ENCODE peak calls at places on chromosomes 4 and X, in six cellular contexts. One of them, this sample, is unnamed.
A peak's percentile ranks its signal among the peaks of the same experiment; 100 is the strongest.

GRCh38 chr4:163701915-163702314 is 207.4 kb downstream of the TMA16 start:
- DNase-seq in stimulated activated CD4-positive, alpha-beta T cell treated with anti-CD3 and anti-CD28 coated beads, Interleukin-4, amount 100 ng/mL, for 48 hours: no peak
- DNase-seq in AG08396: peak; percentile 7
- DNase-seq in activated T-helper 2 cell treated with anti-CD3 and anti-CD28 coated beads, Interferon-gamma antibody, Interleukin-2, Interleukin-4, amounts not matched to agents 10 μg/mL and 5 μg/mL and 100 μg/mL, durations not matched to agents 14 hours and 24 hours and 36 hours: no peak
- DNase-seq in glutamatergic neuron: no peak
- DNase-seq in T-helper 2 cell: no peak
- DNase-seq in this sample: no peak

GRCh38 chrX:107118322-107119147 is at the start of gene RBM41:
- DNase-seq in stimulated activated CD4-positive, alpha-beta T cell treated with anti-CD3 and anti-CD28 coated beads, Interleukin-4, amount 100 ng/mL, for 48 hours: peak; percentile 52
- DNase-seq in AG08396: peak; percentile 51
- DNase-seq in activated T-helper 2 cell treated with anti-CD3 and anti-CD28 coated beads, Interferon-gamma antibody, Interleukin-2, Interleukin-4, amounts not matched to agents 10 μg/mL and 5 μg/mL and 100 μg/mL, durations not matched to agents 14 hours and 24 hours and 36 hours: peak; percentile 68
- DNase-seq in glutamatergic neuron: peak; percentile 66
- DNase-seq in T-helper 2 cell: peak; percentile 49
- DNase-seq in this sample: peak; percentile 50

GRCh38 chr4:88600129-88600849 is 8.0 kb downstream of the HERC3 start:
- DNase-seq in stimulated activated CD4-positive, alpha-beta T cell treated with anti-CD3 and anti-CD28 coated beads, Interleukin-4, amount 100 ng/mL, for 48 hours: no peak
- DNase-seq in AG08396: no peak
- DNase-seq in activated T-helper 2 cell treated with anti-CD3 and anti-CD28 coated beads, Interferon-gamma antibody, Interleukin-2, Interleukin-4, amounts not matched to agents 10 μg/mL and 5 μg/mL and 100 μg/mL, durations not matched to agents 14 hours and 24 hours and 36 hours: no peak
- DNase-seq in glutamatergic neuron: no peak
- DNase-seq in T-helper 2 cell: no peak
- DNase-seq in this sample: no peak

GRCh38 chr4:78928835-78929234 is 10.4 kb downstream of the PAQR3 start:
- DNase-seq in stimulated activated CD4-positive, alpha-beta T cell treated with anti-CD3 and anti-CD28 coated beads, Interleukin-4, amount 100 ng/mL, for 48 hours: no peak
- DNase-seq in AG08396: no peak
- DNase-seq in activated T-helper 2 cell treated with anti-CD3 and anti-CD28 coated beads, Interferon-gamma antibody, Interleukin-2, Interleukin-4, amounts not matched to agents 10 μg/mL and 5 μg/mL and 100 μg/mL, durations not matched to agents 14 hours and 24 hours and 36 hours: no peak
- DNase-seq in glutamatergic neuron: peak; percentile 5
- DNase-seq in T-helper 2 cell: no peak
- DNase-seq in this sample: no peak

GRCh38 chrX:153662266-153662665 is 11.3 kb downstream of the PNCK start:
- DNase-seq in stimulated activated CD4-positive, alpha-beta T cell treated with anti-CD3 and anti-CD28 coated beads, Interleukin-4, amount 100 ng/mL, for 48 hours: peak; percentile 36
- DNase-seq in AG08396: no peak
- DNase-seq in activated T-helper 2 cell treated with anti-CD3 and anti-CD28 coated beads, Interferon-gamma antibody, Interleukin-2, Interleukin-4, amounts not matched to agents 10 μg/mL and 5 μg/mL and 100 μg/mL, durations not matched to agents 14 hours and 24 hours and 36 hours: peak; percentile 22
- DNase-seq in glutamatergic neuron: peak; percentile 47
- DNase-seq in T-helper 2 cell: peak; percentile 26
- DNase-seq in this sample: no peak

GRCh38 chrX:3143043-3143799 is 102.0 kb downstream of the ARSF start:
- DNase-seq in stimulated activated CD4-positive, alpha-beta T cell treated with anti-CD3 and anti-CD28 coated beads, Interleukin-4, amount 100 ng/mL, for 48 hours: no peak
- DNase-seq in AG08396: no peak
- DNase-seq in activated T-helper 2 cell treated with anti-CD3 and anti-CD28 coated beads, Interferon-gamma antibody, Interleukin-2, Interleukin-4, amounts not matched to agents 10 μg/mL and 5 μg/mL and 100 μg/mL, durations not matched to agents 14 hours and 24 hours and 36 hours: no peak
- DNase-seq in glutamatergic neuron: no peak
- DNase-seq in T-helper 2 cell: no peak
- DNase-seq in this sample: no peak

GRCh38 chrX:129983575-129984131 is 1.2 kb downstream of the BCORL1 start:
- DNase-seq in stimulated activated CD4-positive, alpha-beta T cell treated with anti-CD3 and anti-CD28 coated beads, Interleukin-4, amount 100 ng/mL, for 48 hours: no peak
- DNase-seq in AG08396: peak; percentile 32
- DNase-seq in activated T-helper 2 cell treated with anti-CD3 and anti-CD28 coated beads, Interferon-gamma antibody, Interleukin-2, Interleukin-4, amounts not matched to agents 10 μg/mL and 5 μg/mL and 100 μg/mL, durations not matched to agents 14 hours and 24 hours and 36 hours: no peak
- DNase-seq in glutamatergic neuron: peak; percentile 35
- DNase-seq in T-helper 2 cell: no peak
- DNase-seq in this sample: no peak

GRCh38 chrX:151712253-151712652 is 3.6 kb upstream of the FATE1 start:
- DNase-seq in stimulated activated CD4-positive, alpha-beta T cell treated with anti-CD3 and anti-CD28 coated beads, Interleukin-4, amount 100 ng/mL, for 48 hours: no peak
- DNase-seq in AG08396: no peak
- DNase-seq in activated T-helper 2 cell treated with anti-CD3 and anti-CD28 coated beads, Interferon-gamma antibody, Interleukin-2, Interleukin-4, amounts not matched to agents 10 μg/mL and 5 μg/mL and 100 μg/mL, durations not matched to agents 14 hours and 24 hours and 36 hours: no peak
- DNase-seq in glutamatergic neuron: no peak
- DNase-seq in T-helper 2 cell: no peak
- DNase-seq in this sample: no peak

GRCh38 chr4:151719935-151720334 is 40.9 kb downstream of the GATB start:
- DNase-seq in stimulated activated CD4-positive, alpha-beta T cell treated with anti-CD3 and anti-CD28 coated beads, Interleukin-4, amount 100 ng/mL, for 48 hours: no peak
- DNase-seq in AG08396: no peak
- DNase-seq in activated T-helper 2 cell treated with anti-CD3 and anti-CD28 coated beads, Interferon-gamma antibody, Interleukin-2, Interleukin-4, amounts not matched to agents 10 μg/mL and 5 μg/mL and 100 μg/mL, durations not matched to agents 14 hours and 24 hours and 36 hours: no peak
- DNase-seq in glutamatergic neuron: no peak
- DNase-seq in T-helper 2 cell: no peak
- DNase-seq in this sample: no peak

This sample was measured in kidney glomerular epithelial cell.